ENCODE peak calls at places on chromosomes 6 and 20, in four cellular contexts. H is HepG2, E is H1, K is K562. M is an unnamed sample.
A peak's percentile ranks its signal among the peaks of the same experiment; 100 is the strongest.

GRCh38 chr20:50642288-50642803 is 49.0 kb downstream of the RIPOR3 start:
- DNase-seq in H (no peak), E (no peak), K (peak; percentile 31), M (no peak)

GRCh38 chr6:39341352-39341751 is 18.9 kb upstream of the KCNK16 start:
- DNase-seq in K (no peak), E (no peak), H (no peak), M (no peak)

GRCh38 chr6:90216081-90216977 is 80.3 kb downstream of the BACH2 start:
- DNase-seq in H (peak; percentile 33), E (no peak), K (no peak), M (peak; percentile 38)

GRCh38 chr6:169046483-169047192 is 207.0 kb downstream of the THBS2 start:
- DNase-seq in H (no peak), E (no peak), K (no peak), M (no peak)

GRCh38 chr20:36848078-36848660 is 27.8 kb upstream of the TLDC2 start:
- DNase-seq in K (no peak), E (no peak), H (no peak), M (no peak)

GRCh38 chr6:4670295-4670694 is 105.9 kb upstream of the CDYL start:
- DNase-seq in H (no peak), K (no peak), E (no peak), M (no peak)

GRCh38 chr6:36285187-36285612 is 15.3 kb downstream of the PNPLA1 start:
- DNase-seq in K (peak; percentile 49), E (peak; percentile 19), H (no peak), M (no peak)

GRCh38 chr6:10382728-10383127 is 32.1 kb downstream of the TFAP2A start:
- DNase-seq in K (no peak), H (no peak), E (no peak), M (no peak)

GRCh38 chr6:2275207-2275891 is 29.9 kb upstream of the GMDS start:
- DNase-seq in H (no peak), K (no peak), E (no peak), M (no peak)

GRCh38 chr20:61912665-61913422 is 152.8 kb downstream of the TAF4 start:
- DNase-seq in H (no peak), K (no peak), E (no peak), M (no peak)

GRCh38 chr6:37171141-37171969 is 1.4 kb downstream of the PIM1 start:
- DNase-seq in K (peak; percentile 27), E (no peak), H (no peak), M (no peak)

GRCh38 chr20:13794667-13795066 is 9.8 kb downstream of the NDUFAF5 start:
- DNase-seq in H (no peak), K (no peak), E (no peak), M (no peak)

GRCh38 chr20:8930691-8931090 is 138.2 kb upstream of the PLCB4 start:
- DNase-seq in E (no peak), K (no peak), H (no peak), M (no peak)

GRCh38 chr6:154930490-154930889 is 64.6 kb upstream of the TIAM2 start:
- DNase-seq in H (no peak), K (no peak), E (no peak), M (no peak)

DNA sequence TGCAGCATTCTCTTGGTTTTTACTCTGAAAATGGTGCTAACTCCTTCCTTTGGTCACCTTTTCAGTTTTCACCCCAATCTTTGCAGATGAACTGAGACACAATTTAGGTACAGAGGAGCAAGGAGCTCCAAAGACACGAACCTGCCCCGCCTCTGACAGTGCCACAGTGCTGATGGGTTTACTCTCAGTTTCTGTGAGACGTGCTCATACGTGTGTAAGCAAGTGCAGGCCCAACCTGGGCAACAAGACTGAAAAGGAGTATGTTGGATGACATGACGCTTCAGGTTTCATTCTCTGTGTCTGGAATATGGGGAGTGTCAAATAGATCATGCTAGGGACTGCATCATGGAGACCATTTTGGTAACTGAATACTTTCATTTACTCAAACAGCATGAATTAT is 334.3 kb upstream of the QKI start:
- DNase-seq in E (no peak), H (no peak), K (no peak), M (no peak)
- TF ChIP-seq JUN in E (no peak), H (no peak), K (no peak), M (no peak)

DNA sequence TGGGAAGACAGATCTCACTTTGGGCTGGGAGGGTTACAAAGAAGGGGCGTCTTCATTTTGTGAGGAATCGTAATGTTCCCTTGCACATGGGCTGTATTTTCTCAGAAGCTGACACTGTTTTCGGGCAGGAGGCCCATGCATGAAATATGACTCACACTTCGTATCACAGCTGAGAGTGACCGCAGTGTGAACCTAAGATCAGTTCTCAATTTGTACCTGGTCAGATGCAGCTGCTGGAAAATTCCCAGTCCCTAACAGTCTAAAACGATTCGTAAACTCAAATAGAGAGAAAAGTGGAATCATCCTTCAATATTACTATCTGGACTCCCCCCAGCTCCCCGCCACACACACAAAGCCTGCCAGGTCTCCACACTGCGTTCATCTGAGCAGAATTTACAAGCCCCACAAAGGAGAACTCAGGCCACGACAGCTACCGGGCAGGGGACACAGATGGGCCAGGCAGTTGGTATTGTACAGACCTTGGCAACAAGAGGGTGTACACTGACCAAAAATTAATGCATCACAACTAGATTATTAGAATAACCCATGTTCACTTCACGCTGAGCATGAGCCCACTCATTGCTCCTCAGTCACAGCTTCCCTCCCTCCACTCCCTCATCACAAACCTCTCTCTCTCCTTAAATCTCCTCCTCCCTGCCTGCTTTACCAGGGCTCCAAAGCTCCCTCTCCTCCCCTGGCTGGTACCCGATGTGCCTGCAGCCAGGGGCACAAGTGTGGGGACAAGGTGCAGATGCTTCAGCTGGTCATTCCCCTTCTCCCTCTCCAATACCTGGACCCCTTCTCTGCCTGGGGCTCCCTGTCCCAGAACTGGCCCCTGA is 488.4 kb downstream of the PREX1 start:
- DNase-seq in E (no peak), K (peak; percentile 15), H (no peak), M (peak; percentile 23)
- TF ChIP-seq RFX5 in E (no peak), K (no peak), H (no peak), M (no peak)

GRCh38 chr20:58081842-58082241 is 146.6 kb downstream of the ANKRD60 start:
- DNase-seq in K (no peak), H (no peak), E (no peak), M (no peak)
- TF ChIP-seq JUN in K (no peak), H (no peak), E (no peak), M (no peak)

GRCh38 chr6:109527989-109528388 is 45.0 kb upstream of the ZBTB24 start:
- DNase-seq in E (no peak), K (peak; percentile 42), H (peak; percentile 20), M (peak; percentile 17)
- TF ChIP-seq RFX5 in E (no peak), K (no peak), H (no peak), M (no peak)

GRCh38 chr20:44770480-44771171 is 25.0 kb downstream of the KCNK15 start:
- DNase-seq in H (no peak), K (no peak), E (no peak), M (no peak)

GRCh38 chr20:44772636-44773035 is 27.0 kb downstream of the KCNK15 start:
- DNase-seq in E (no peak), K (no peak), H (no peak), M (no peak)

GRCh38 chr20:44776977-44777376 is 31.3 kb downstream of the KCNK15 start:
- DNase-seq in E (no peak), H (peak; percentile 31), K (peak; percentile 22), M (no peak)

GRCh38 chr20:44771172-44771535 is 25.5 kb downstream of the KCNK15 start:
- DNase-seq in K (no peak), E (no peak), H (no peak), M (no peak)

GRCh38 chr20:44773070-44773829 is 27.6 kb downstream of the KCNK15 start:
- DNase-seq in K (no peak), E (no peak), H (no peak), M (no peak)
- TF ChIP-seq JUN in K (no peak), E (no peak), H (no peak), M (no peak)

GRCh38 chr6:145260491-145260890 is 474.8 kb downstream of the EPM2A start:
- DNase-seq in E (no peak), K (no peak), H (no peak), M (no peak)
- TF ChIP-seq RFX5 in E (no peak), K (no peak), H (no peak), M (no peak)

GRCh38 chr20:48619126-48620101 is 208.4 kb downstream of the PREX1 start:
- DNase-seq in H (no peak), E (no peak), K (no peak), M (no peak)
- TF ChIP-seq JUN in H (no peak), E (no peak), K (no peak), M (no peak)

GRCh38 chr20:4552075-4552474 is 169.6 kb upstream of the PRND start:
- DNase-seq in K (no peak), E (no peak), H (no peak), M (no peak)
- TF ChIP-seq RFX5 in K (no peak), E (no peak), H (no peak), M (no peak)

GRCh38 chr6:85361643-85362014 is 88.3 kb upstream of the NT5E start:
- DNase-seq in H (no peak), E (no peak), K (no peak), M (no peak)
- TF ChIP-seq JUN in H (no peak), E (no peak), K (no peak), M (no peak)

GRCh38 chr20:15579703-15580102 is 993.5 kb downstream of the KIF16B start:
- DNase-seq in K (no peak), E (no peak), H (no peak), M (no peak)

GRCh38 chr20:15582146-15582776 is 991.0 kb downstream of the KIF16B start:
- DNase-seq in H (no peak), E (no peak), K (no peak), M (no peak)

GRCh38 chr20:15578059-15578458 is 995.2 kb downstream of the KIF16B start:
- DNase-seq in K (no peak), E (no peak), H (no peak), M (no peak)

GRCh38 chr20:15576401-15576800 is 996.8 kb downstream of the KIF16B start:
- DNase-seq in H (no peak), E (no peak), K (no peak), M (no peak)
- TF ChIP-seq RFX5 in H (no peak), E (no peak), K (no peak), M (no peak)